ENCODE peak calls at places on chromosome 11, in eight cellular contexts. T is WTC11; S is Calu3; I is colonic mucosa; F is CD4-positive, alpha-beta T cell; C is psoas muscle; V is progenitor cell of endocrine pancreas; U is A549. D is an unnamed sample.

GRCh38 chr11:44305643-44306468 is 4.1 kb downstream of the ALX4 start:
- DNase-seq in T (peak), S (peak), I (peak), F (no peak), C (no peak), V (no peak), U (no peak), D (no peak)

GRCh38 chr11:67367014-67367835 is 6.2 kb downstream of the CLCF1 start:
- DNase-seq in T (no peak), S (no peak), I (peak), F (no peak), C (no peak), V (no peak), U (no peak), D (no peak)

GRCh38 chr11:120756931-120757330 is 245.4 kb downstream of the GRIK4 start:
- DNase-seq in T (no peak), S (no peak), I (no peak), F (no peak), C (no peak), V (no peak), U (no peak), D (no peak)

GRCh38 chr11:72220696-72221363 is 3.7 kb upstream of the INPPL1 start:
- DNase-seq in T (no peak), S (no peak), I (no peak), F (no peak), C (no peak), V (no peak), U (no peak), D (no peak)

GRCh38 chr11:78838417-78838816 is 263.8 kb upstream of the NARS2 start:
- DNase-seq in T (no peak), S (no peak), I (no peak), F (no peak), C (no peak), V (no peak), U (no peak), D (no peak)

GRCh38 chr11:71996946-71997345 is 1.8 kb upstream of the IL18BP start:
- DNase-seq in T (no peak), S (no peak), I (no peak), F (no peak), C (peak), V (no peak), U (no peak), D (no peak)

GRCh38 chr11:95299078-95299611 is 68.1 kb upstream of the SESN3 start:
- DNase-seq in T (no peak), S (no peak), I (no peak), F (no peak), C (no peak), V (no peak), U (no peak), D (no peak)

GRCh38 chr11:134665571-134666268 is 253.7 kb upstream of the B3GAT1 start:
- DNase-seq in T (no peak), S (no peak), I (no peak), F (no peak), C (no peak), V (no peak), U (no peak), D (no peak)

GRCh38 chr11:105361651-105362050 is 222.1 kb upstream of the CARD18 start:
- DNase-seq in T (no peak), S (no peak), I (no peak), F (no peak), C (no peak), V (no peak), U (no peak), D (no peak)

GRCh38 chr11:45847908-45848316 is 637 bp downstream of the CRY2 start:
- DNase-seq in T (peak), S (peak), I (peak), F (no peak), C (peak), V (peak), U (peak), D (peak)

GRCh38 chr11:1223346-1224108 is 661 bp downstream of the MUC5B start:
- DNase-seq in T (peak), S (no peak), I (peak), F (no peak), C (peak), V (no peak), U (peak), D (no peak)

GRCh38 chr11:83574516-83574915 is 288.3 kb upstream of the CCDC90B start:
- DNase-seq in T (no peak), S (no peak), I (no peak), F (no peak), C (no peak), V (no peak), U (no peak), D (no peak)

GRCh38 chr11:132734217-132734616 is 798.1 kb downstream of the OPCML start:
- DNase-seq in T (no peak), S (no peak), I (no peak), F (no peak), C (no peak), V (no peak), U (no peak), D (no peak)

GRCh38 chr11:27471067-27471587 is 1.5 kb downstream of the LGR4 start:
- DNase-seq in T (no peak), S (no peak), I (peak), F (no peak), C (no peak), V (no peak), U (peak), D (no peak)

GRCh38 chr11:108871152-108871551 is 206.3 kb downstream of the DDX10 start:
- DNase-seq in T (peak), S (peak), I (no peak), F (no peak), C (no peak), V (no peak), U (peak), D (no peak)

GRCh38 chr11:74321487-74322188 is 10.2 kb upstream of the P4HA3 start:
- DNase-seq in T (peak), S (peak), I (peak), F (no peak), C (no peak), V (no peak), U (peak), D (no peak)

GRCh38 chr11:23555085-23555484 is 694.8 kb upstream of the CCDC179 start:
- DNase-seq in T (no peak), S (no peak), I (no peak), F (no peak), C (no peak), V (no peak), U (no peak), D (no peak)

GRCh38 chr11:19458231-19458630 is 217.5 kb upstream of the E2F8 start:
- DNase-seq in T (no peak), S (no peak), I (no peak), F (no peak), C (no peak), V (no peak), U (no peak), D (no peak)

GRCh38 chr11:19458721-19459120 is 218.0 kb upstream of the E2F8 start:
- DNase-seq in T (no peak), S (no peak), I (no peak), F (no peak), C (no peak), V (no peak), U (no peak), D (no peak)

GRCh38 chr11:19455731-19456130 is 215.0 kb upstream of the E2F8 start:
- DNase-seq in T (peak), S (no peak), I (no peak), F (no peak), C (no peak), V (no peak), U (no peak), D (peak)

GRCh38 chr11:19460718-19461405 is 220.1 kb upstream of the E2F8 start:
- DNase-seq in T (no peak), S (no peak), I (peak), F (no peak), C (no peak), V (no peak), U (no peak), D (no peak)

DNA sequence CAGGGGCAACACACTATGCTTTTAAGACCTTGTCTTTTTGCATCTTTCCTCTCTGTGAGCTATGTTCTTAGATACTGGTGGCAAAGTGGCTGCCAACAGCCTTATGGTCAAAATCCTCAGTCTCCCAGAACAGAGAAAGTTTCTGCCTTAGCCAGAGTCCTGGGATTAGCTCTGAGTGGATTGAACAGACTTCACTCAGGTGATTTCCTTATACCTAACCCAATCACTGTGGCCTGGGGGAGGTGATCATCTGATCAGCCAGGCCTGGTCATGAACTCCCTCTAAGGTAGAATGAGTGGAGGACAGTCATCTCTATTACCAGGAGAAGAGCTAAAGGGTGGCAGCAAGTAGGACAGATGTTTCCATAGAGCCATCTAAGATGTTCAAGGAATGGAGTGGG is 218.5 kb upstream of the E2F8 start:
- DNase-seq in T (no peak), S (no peak), I (no peak), F (no peak), C (no peak), V (no peak), U (no peak), D (no peak)
- TF ChIP-seq CTCF in T (no peak), S (no peak), I (no peak), F (no peak), C (no peak), V (no peak), U (no peak), D (no peak)

DNA sequence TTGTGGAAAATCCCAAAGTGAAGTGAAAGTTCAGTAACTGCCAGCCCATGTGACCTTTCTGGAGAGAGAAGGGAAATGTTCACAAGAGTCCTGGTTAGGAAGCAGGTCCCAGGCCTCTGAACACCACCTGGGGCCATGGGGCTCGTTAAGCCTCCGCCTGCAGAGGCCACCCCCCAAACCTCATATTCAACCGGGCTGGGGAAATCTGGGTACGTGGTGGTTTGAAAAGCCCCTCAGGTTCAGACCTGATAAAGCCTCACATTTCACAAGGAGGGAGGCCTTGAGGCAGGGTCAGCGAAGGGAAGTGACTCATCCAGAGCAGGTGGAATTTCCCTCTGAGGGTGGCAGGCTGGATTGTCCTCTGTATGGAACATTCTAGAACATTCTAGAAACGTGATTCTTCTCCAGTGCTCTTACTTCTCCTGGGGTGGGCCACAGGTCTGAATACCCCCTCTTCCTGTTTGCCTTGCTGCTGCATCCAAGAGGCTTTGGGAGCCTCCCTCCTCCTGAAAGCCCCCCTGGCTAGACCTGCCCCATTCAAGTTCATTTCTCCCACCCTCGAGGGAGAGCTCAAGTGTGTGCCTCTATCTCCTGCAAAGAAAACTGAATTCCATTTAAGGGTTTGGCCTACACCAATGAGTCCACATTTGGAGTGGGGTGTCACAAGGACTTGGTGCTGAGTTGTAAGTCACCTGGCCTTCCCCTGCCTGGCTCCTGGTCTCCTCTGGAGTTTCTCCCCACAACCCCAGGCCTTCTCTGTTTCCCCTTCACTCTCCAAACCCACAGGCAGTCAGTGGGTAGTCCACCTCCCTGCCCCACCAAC is 6.3 kb downstream of the FXYD2 start:
- DNase-seq in T (no peak), S (no peak), I (no peak), F (no peak), C (peak), V (no peak), U (peak), D (no peak)
- TF ChIP-seq CTCF in T (peak), S (no peak), I (no peak), F (peak), C (no peak), V (no peak), U (no peak), D (no peak)

DNA sequence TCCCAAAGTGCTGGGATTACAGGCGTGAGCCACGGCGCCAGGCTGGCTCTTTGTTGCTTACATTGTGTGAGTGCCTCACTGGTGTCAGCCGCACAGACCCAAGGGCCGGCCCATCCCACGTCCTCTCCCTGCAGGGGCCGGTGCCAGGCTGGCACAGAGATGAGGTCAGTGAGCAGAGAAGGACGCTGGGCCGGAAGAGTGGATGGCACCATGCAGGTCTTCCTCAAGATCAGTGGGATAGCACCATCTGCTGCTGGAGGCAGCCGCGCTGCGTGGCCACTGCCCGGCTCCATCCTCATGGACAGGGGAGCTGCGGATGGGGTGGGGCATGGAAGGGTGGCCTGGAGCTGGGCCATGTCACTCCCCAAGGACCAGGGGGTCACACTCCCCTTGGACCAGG is 22.0 kb upstream of the FGF4 start:
- DNase-seq in T (peak), S (no peak), I (no peak), F (no peak), C (no peak), V (no peak), U (peak), D (no peak)
- TF ChIP-seq CTCF in T (no peak), S (no peak), I (no peak), F (no peak), C (no peak), V (no peak), U (no peak), D (no peak)

DNA sequence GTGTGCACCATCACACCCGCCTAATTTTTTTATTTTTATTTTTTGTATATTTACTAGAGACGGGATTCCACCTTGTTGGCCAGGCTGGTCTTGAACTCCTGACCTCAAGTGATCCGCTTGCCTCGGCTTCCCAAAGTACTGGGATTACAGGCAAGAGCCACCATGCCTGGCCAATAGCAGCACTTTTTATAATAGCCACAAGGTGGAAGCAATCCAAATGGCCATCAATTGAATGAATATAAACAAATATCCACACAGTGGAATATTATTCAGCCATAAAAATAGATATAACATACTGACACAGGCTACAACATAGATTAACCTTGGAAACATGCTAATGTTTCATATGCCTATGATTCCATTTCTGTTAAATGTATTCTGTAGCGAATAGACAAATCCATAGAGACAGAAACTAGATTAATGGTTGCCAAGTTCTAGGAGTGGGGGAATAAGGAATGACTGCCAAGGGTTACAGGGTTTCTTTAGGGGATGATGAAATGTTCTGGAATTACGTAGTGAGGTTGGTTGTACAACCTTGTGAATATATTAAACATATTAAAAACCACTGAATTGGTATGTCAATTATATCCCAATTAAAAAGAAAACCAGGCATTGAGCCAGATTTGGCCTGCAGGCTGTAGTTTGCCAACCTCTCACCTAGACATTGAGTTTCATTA is 4.8 kb downstream of the VPS51 start:
- DNase-seq in T (no peak), S (no peak), I (no peak), F (no peak), C (no peak), V (no peak), U (no peak), D (no peak)
- TF ChIP-seq CTCF in T (no peak), S (peak), I (no peak), F (no peak), C (no peak), V (peak), U (no peak), D (peak)

DNA sequence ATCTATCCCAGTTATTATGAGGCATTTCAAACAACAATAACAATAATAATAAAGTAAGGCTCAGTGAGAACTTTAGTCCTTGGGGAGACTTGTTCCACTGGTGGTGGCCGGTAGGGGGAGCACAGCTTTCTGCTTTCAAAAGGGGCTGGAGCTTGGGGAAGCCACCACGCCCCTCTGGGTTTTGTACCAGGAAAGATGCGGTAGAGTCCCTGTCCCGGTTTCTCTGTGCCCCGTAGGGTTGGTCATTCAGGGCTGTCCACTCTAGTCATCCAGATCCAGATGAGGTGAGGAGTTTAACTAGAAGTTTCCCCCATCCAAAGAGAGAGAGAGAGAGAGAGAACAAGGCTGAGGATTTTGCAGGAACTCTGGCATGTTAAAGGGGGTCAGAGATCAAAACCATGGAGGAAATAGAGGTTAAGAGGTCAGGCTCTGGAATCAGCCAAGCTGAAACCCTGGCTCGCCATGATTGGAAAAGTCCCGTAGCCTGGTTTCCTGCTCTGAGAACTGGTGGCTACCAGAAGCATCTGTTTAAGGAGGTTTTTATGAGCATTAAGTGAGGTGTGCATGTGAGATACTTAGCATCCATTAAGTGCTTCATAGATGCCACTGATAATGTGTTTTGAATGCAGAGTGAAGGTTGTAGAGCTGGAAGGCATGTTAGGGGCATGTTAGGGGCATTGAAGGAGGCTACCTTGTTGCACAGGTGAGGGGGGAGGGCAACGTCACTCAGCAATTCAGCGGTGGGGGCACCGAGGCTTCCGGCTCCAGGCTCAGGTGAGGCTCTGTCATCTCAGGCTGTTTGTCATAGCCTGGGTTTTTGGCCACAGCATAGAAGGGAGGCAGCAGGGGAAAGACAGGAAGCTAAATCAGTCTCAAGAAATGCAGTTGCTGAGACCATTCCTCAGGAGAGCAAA is 298.7 kb downstream of the NTM start:
- DNase-seq in T (peak), S (peak), I (peak), F (no peak), C (no peak), V (no peak), U (peak), D (peak)
- TF ChIP-seq CTCF in T (peak), S (peak), I (peak), F (peak), C (peak), V (peak), U (peak), D (peak)

GRCh38 chr11:111603633-111604130 is 1.4 kb downstream of the SIK2 start:
- DNase-seq in T (no peak), S (no peak), I (no peak), F (no peak), C (no peak), V (no peak), U (no peak), D (no peak)
- TF ChIP-seq CTCF in T (no peak), S (no peak), I (no peak), F (no peak), C (no peak), V (no peak), U (no peak), D (no peak)

DNA sequence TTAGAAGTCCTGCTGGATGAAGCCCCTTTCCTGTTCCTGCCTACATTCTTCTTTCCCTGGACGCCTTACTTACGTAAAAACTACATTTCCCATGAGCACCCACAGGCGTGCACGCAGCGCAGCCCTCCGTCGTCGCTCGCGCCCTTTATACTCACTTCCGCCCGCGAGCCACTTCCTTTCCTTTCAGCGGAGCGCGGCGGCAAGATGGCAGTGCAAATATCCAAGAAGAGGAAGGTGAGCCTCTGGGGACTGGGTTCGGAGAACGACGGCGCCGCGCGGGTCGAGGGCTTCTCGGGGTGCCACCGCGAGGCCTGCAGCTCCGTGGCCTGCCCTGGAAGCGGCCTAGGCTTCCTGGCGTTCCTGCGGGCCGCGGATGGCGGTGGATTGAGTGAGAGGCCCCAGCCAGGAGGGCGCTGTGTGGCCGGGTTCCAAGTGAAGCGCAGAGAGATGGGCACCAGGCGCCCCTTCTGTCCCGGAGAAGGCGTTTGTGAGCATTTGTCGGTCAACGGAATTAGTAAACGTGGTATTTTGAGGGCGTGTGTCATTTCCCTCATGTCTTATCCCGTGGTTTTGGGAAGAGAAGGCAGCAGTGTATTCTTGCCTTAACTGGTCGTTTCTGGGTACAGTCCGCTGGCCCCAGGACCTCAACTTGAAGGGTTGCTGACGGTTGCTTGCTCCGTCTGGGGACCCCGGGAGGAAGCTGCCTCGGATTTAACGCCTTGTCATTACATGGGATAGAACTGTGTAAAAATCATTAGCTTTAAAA is at the start of gene RPS3:
- DNase-seq in T (peak), S (peak), I (peak), F (peak), C (peak), V (peak), U (peak), D (peak)
- TF ChIP-seq CTCF in T (no peak), S (no peak), I (no peak), F (peak), C (peak), V (peak), U (peak), D (no peak)

DNA sequence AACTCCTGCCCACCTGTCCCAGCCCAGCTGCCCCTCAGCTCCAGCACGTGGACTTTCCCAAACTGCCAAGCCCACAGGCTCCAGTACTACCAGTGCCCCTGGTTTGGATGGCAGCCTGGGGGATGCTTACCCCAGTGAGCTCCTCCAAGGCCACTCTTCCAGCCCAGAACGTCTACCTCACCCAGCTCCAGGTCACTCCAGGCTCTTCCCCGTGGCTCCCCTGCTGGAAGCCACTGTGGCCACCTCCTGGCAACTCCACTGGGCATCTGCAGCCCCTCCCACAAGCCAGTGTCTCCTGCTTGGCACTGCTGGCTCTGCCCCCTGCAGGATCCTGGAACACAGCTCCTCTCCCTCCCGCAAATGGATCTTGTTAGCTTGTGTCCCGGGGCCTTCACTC is 29.3 kb downstream of the LMO1 start:
- DNase-seq in T (no peak), S (peak), I (no peak), F (no peak), C (no peak), V (no peak), U (peak), D (no peak)
- TF ChIP-seq CTCF in T (no peak), S (no peak), I (no peak), F (no peak), C (no peak), V (no peak), U (peak), D (no peak)

D was measured in neural crest cell.